ENCODE peak calls at places on chromosome 16, in nine cellular contexts. U is tibial nerve; Q is lung; K is cardiac muscle cell; M is right lobe of liver; G is BJ; X is fibroblast of lung; F is CD8-positive, alpha-beta T cell; Y is foreskin fibroblast. H is an unnamed sample.

GRCh38 chr16:719815-720506 is 985 bp upstream of the ANTKMT start:
- DNase-seq in U (no peak), Q (no peak), K (no peak), M (no peak), G (no peak), X (no peak), F (no peak), Y (peak; percentile 35), H (no peak)

GRCh38 chr16:47777191-47777590 is 316.1 kb downstream of the PHKB start:
- DNase-seq in U (no peak), Q (no peak), K (peak; percentile 70), M (no peak), G (peak; percentile 35), X (peak; percentile 62), F (no peak), Y (peak; percentile 44), H (no peak)

GRCh38 chr16:52141871-52142270 is 405.1 kb downstream of the TOX3 start:
- DNase-seq in U (no peak), Q (no peak), K (no peak), M (no peak), G (no peak), X (peak; percentile 1), F (no peak), Y (no peak), H (no peak)

GRCh38 chr16:519841-520687 is 7.4 kb upstream of the CAPN15 start:
- DNase-seq in U (no peak), Q (no peak), K (no peak), M (no peak), G (no peak), X (no peak), F (no peak), Y (no peak), H (no peak)

GRCh38 chr16:70267516-70267915 is 15.8 kb upstream of the EXOSC6 start:
- DNase-seq in U (no peak), Q (no peak), K (peak; percentile 68), M (no peak), G (no peak), X (peak; percentile 24), F (no peak), Y (peak; percentile 68), H (no peak)

GRCh38 chr16:80303691-80304090 is 237.1 kb upstream of the DYNLRB2 start:
- DNase-seq in U (no peak), Q (no peak), K (no peak), M (no peak), G (no peak), X (peak; percentile 42), F (no peak), Y (no peak), H (no peak)

GRCh38 chr16:546909-547770 is 13.1 kb upstream of the PRR35 start:
- DNase-seq in U (peak; percentile 54), Q (peak; percentile 58), K (peak; percentile 42), M (peak; percentile 62), G (no peak), X (peak; percentile 22), F (no peak), Y (peak; percentile 68), H (no peak)

GRCh38 chr16:2663553-2664521 is 18.5 kb upstream of the KCTD5 start:
- DNase-seq in U (no peak), Q (no peak), K (peak; percentile 57), M (no peak), G (no peak), X (peak; percentile 60), F (no peak), Y (peak; percentile 84), H (peak; percentile 14)

GRCh38 chr16:71927383-71927782 is 32.1 kb downstream of the IST1 start:
- DNase-seq in U (no peak), Q (peak; percentile 34), K (peak; percentile 95), M (no peak), G (peak; percentile 80), X (peak; percentile 91), F (no peak), Y (peak; percentile 94), H (peak; percentile 63)

GRCh38 chr16:71311553-71312158 is 22.5 kb upstream of the CMTR2 start:
- DNase-seq in U (no peak), Q (no peak), K (peak; percentile 28), M (no peak), G (no peak), X (peak; percentile 6), F (no peak), Y (peak; percentile 29), H (no peak)

GRCh38 chr16:85986931-85987749 is 88.2 kb downstream of the IRF8 start:
- DNase-seq in U (no peak), Q (no peak), K (peak; percentile 15), M (peak; percentile 42), G (no peak), X (no peak), F (peak; percentile 27), Y (no peak), H (no peak)

GRCh38 chr16:47667956-47668355 is 206.8 kb downstream of the PHKB start:
- DNase-seq in U (no peak), Q (no peak), K (no peak), M (no peak), G (no peak), X (peak; percentile 27), F (no peak), Y (no peak), H (no peak)

GRCh38 chr16:14112539-14112856 is 41.4 kb downstream of the MRTFB start:
- DNase-seq in U (no peak), Q (no peak), K (no peak), M (no peak), G (no peak), X (no peak), F (no peak), Y (no peak), H (no peak)

GRCh38 chr16:72027669-72028378 is 19.3 kb downstream of the DHODH start:
- DNase-seq in U (no peak), Q (no peak), K (no peak), M (no peak), G (no peak), X (no peak), F (no peak), Y (no peak), H (no peak)

GRCh38 chr16:67538666-67539101 is 10.1 kb downstream of the RIPOR1 start:
- DNase-seq in U (no peak), Q (no peak), K (peak; percentile 90), M (no peak), G (no peak), X (peak; percentile 76), F (no peak), Y (peak; percentile 51), H (no peak)
- H3K4me3 ChIP-seq in U (peak overlapping the region; percentile 56), Q (peak overlapping the region; percentile 35), K (peak overlapping the region; percentile 42), M (peak overlapping the region; percentile 73), G (peak overlapping the region; percentile 81), X (peak overlapping the region; percentile 74), F (peak overlapping the region; percentile 83), Y (peak overlapping the region; percentile 67), H (peak overlapping the region; percentile 68)

GRCh38 chr16:49502136-49502881 is 128.7 kb downstream of the C16orf78 start:
- DNase-seq in U (no peak), Q (no peak), K (no peak), M (no peak), G (no peak), X (no peak), F (no peak), Y (no peak), H (no peak)
- TF ChIP-seq CTCF in U (no peak), Q (no peak), K (no peak), M (no peak), G (no peak), X (no peak), F (no peak), Y (no peak), H (no peak)

GRCh38 chr16:66380421-66380820 is 13.9 kb downstream of the CDH5 start:
- DNase-seq in U (no peak), Q (no peak), K (no peak), M (no peak), G (no peak), X (no peak), F (no peak), Y (no peak), H (no peak)

GRCh38 chr16:66381585-66382170 is 15.2 kb downstream of the CDH5 start:
- DNase-seq in U (no peak), Q (no peak), K (no peak), M (peak; percentile 7), G (no peak), X (no peak), F (no peak), Y (no peak), H (no peak)

GRCh38 chr16:66377327-66377723 is 10.8 kb downstream of the CDH5 start:
- DNase-seq in U (no peak), Q (no peak), K (no peak), M (peak; percentile 14), G (no peak), X (no peak), F (no peak), Y (no peak), H (no peak)

GRCh38 chr16:66378739-66379570 is 12.5 kb downstream of the CDH5 start:
- DNase-seq in U (no peak), Q (no peak), K (no peak), M (peak; percentile 10), G (no peak), X (no peak), F (no peak), Y (no peak), H (no peak)

GRCh38 chr16:66379571-66379941 is 13.1 kb downstream of the CDH5 start:
- DNase-seq in U (no peak), Q (no peak), K (no peak), M (no peak), G (no peak), X (no peak), F (no peak), Y (no peak), H (no peak)
- H3K4me3 ChIP-seq in U (no peak overlapping the region), Q (no peak overlapping the region), K (no peak overlapping the region), M (no peak overlapping the region), G (no peak overlapping the region), X (no peak overlapping the region), F (no peak overlapping the region), Y (no peak overlapping the region), H (no peak overlapping the region)

GRCh38 chr16:22847100-22847499 is 33.1 kb downstream of the HS3ST2 start:
- DNase-seq in U (no peak), Q (no peak), K (no peak), M (no peak), G (no peak), X (no peak), F (no peak), Y (no peak), H (no peak)
- TF ChIP-seq CTCF in U (no peak), Q (no peak), K (no peak), M (no peak), G (no peak), X (no peak), F (no peak), Y (no peak), H (no peak)

GRCh38 chr16:84088695-84089395 is 27.9 kb downstream of the MBTPS1 start:
- DNase-seq in U (no peak), Q (no peak), K (no peak), M (no peak), G (no peak), X (no peak), F (peak; percentile 13), Y (no peak), H (no peak)
- H3K4me3 ChIP-seq in U (no peak overlapping the region), Q (no peak overlapping the region), K (no peak overlapping the region), M (no peak overlapping the region), G (no peak overlapping the region), X (no peak overlapping the region), F (no peak overlapping the region), Y (no peak overlapping the region), H (no peak overlapping the region)

DNA sequence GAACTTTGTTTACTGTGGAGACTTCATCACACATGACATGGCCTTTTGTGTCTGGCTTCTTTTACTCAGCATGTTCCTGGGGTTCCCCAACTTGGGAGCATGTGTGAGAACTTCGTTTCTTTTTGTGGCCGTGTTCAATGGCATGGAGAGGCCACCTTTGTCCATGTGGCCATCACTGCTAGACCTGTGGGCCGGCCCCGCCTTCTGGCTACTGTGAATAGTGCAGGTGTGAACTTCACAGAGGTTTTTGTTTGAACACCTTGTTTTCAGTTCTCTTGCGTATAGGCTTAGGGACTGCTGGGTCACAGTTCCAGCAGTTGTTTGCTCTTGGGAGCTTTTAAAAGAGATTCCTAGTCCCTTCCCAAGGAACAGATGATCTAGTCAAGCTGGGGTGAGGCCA is 5.7 kb upstream of the SLC38A8 start:
- DNase-seq in U (no peak), Q (no peak), K (no peak), M (no peak), G (no peak), X (no peak), F (no peak), Y (peak; percentile 10), H (no peak)
- TF ChIP-seq CTCF in U (no peak), Q (no peak), K (no peak), M (no peak), G (no peak), X (no peak), F (no peak), Y (no peak), H (no peak)